ENCODE peak calls at places on chromosome 18, in eight cellular contexts. G is fibroblast of lung, L is body of pancreas, K is fibroblast of mammary gland, B is thoracic aorta, N is right atrium auricular region, F is cardiac muscle cell, T is osteoblast. U is an unnamed sample.

GRCh38 chr18:13930964-13931363 is 15.6 kb upstream of the MC2R start:
- DNase-seq in F (no peak), T (no peak), G (no peak), B (no peak), L (no peak), K (no peak), N (no peak), U (no peak)

GRCh38 chr18:36354989-36355388 is 57.5 kb downstream of the FHOD3 start:
- DNase-seq in K (peak; percentile 95), L (no peak), N (no peak), G (peak; percentile 78), T (peak; percentile 70), B (no peak), F (no peak), U (peak; percentile 91)

GRCh38 chr18:11666831-11667230 is 22.2 kb upstream of the GNAL start:
- DNase-seq in B (no peak), N (no peak), L (no peak), G (no peak), K (no peak), T (no peak), F (no peak), U (no peak)

GRCh38 chr18:60889442-60889841 is 443.8 kb upstream of the CDH20 start:
- DNase-seq in K (no peak), L (no peak), F (no peak), G (no peak), T (no peak), N (no peak), B (no peak), U (no peak)

GRCh38 chr18:40821596-40822243 is 1133.3 kb upstream of the PIK3C3 start:
- DNase-seq in B (no peak), K (no peak), G (no peak), T (no peak), L (no peak), N (no peak), F (no peak), U (no peak)

GRCh38 chr18:11052800-11053199 is 96.6 kb downstream of the PIEZO2 start:
- DNase-seq in K (peak; percentile 4), G (peak; percentile 41), N (no peak), T (no peak), L (peak; percentile 19), B (no peak), F (no peak), U (no peak)

GRCh38 chr18:48844271-48844670 is 106.5 kb downstream of the SMAD7 start:
- DNase-seq in N (no peak), K (no peak), B (no peak), T (no peak), L (no peak), G (no peak), F (no peak), U (no peak)

GRCh38 chr18:22169889-22170420 is 566 bp downstream of the GATA6 start:
- DNase-seq in F (peak; percentile 62), L (peak; percentile 58), G (no peak), N (no peak), T (peak; percentile 95), B (no peak), K (peak; percentile 42), U (no peak)

GRCh38 chr18:76564117-76564516 is 69.1 kb upstream of the ZNF516 start:
- DNase-seq in N (no peak), T (no peak), F (no peak), L (no peak), G (peak; percentile 89), B (no peak), K (peak; percentile 85), U (peak; percentile 78)

GRCh38 chr18:70293166-70293565 is 4.3 kb downstream of the SOCS6 start:
- DNase-seq in K (no peak), N (no peak), T (peak; percentile 73), B (no peak), F (no peak), L (no peak), G (no peak), U (no peak)

GRCh38 chr18:22639626-22640025 is 221.9 kb upstream of the CTAGE1 start:
- DNase-seq in L (no peak), T (no peak), F (no peak), B (no peak), G (peak; percentile 51), N (no peak), K (no peak), U (no peak)

GRCh38 chr18:35822431-35822830 is 150.0 kb upstream of the RMP24 start:
- DNase-seq in B (no peak), T (no peak), F (no peak), K (no peak), L (no peak), G (no peak), N (no peak), U (no peak)

GRCh38 chr18:1585881-1586488 is 681.3 kb downstream of the ADCYAP1 start:
- DNase-seq in N (no peak), B (no peak), K (peak; percentile 27), L (no peak), F (peak; percentile 49), G (peak; percentile 25), T (peak; percentile 47), U (no peak)

GRCh38 chr18:13218376-13219011 is at the start of gene LDLRAD4:
- DNase-seq in T (no peak), L (peak; percentile 46), F (peak; percentile 74), G (peak; percentile 22), K (no peak), B (no peak), N (peak; percentile 71), U (no peak)

GRCh38 chr18:41378628-41379027 is 576.4 kb upstream of the PIK3C3 start:
- DNase-seq in F (peak; percentile 39), T (no peak), B (no peak), L (no peak), N (no peak), K (peak; percentile 31), G (peak; percentile 56), U (peak; percentile 49)

GRCh38 chr18:22318745-22319407 is 98.8 kb downstream of the CTAGE1 start:
- DNase-seq in N (peak; percentile 86), B (no peak), F (no peak), T (no peak), K (peak; percentile 58), G (peak; percentile 47), L (no peak), U (peak; percentile 24)

GRCh38 chr18:63894367-63894766 is 6.9 kb downstream of the SERPINB2 start:
- DNase-seq in B (no peak), L (no peak), G (no peak), N (no peak), K (no peak), T (no peak), F (no peak), U (no peak)

DNA sequence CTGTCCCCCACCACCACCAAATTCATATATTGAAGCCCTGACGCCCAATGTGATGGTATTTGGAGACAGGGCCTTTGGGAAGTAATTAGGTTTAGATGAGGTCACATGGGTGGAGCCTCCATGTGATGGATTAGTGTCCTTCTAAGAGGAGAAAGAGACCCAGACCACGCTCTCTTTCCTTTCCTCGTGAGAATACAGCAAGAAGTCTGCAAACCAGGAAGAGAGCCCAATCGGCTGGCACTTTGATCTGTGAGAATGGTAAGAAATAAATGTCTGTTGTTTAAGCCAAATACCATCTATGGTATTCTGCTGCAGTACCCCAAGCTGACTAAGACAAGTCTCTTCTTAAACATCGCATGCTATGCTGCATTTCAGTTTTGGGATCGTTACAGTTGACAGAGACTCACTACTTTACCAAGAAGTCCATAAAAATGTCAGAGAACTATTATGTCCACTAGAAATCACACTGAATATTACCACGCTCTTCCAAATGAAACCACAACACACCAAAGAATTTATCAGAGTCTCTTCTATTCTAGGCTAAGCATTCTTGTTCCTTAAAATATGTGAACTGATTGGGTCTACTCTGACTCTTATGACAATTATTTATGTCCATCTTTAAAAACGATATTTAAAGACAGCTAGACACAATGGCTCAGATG is 48.5 kb downstream of the LPIN2 start:
- DNase-seq in B (no peak), G (peak; percentile 47), L (no peak), N (no peak), K (no peak), T (no peak), F (no peak), U (no peak)
- H3K4me3 ChIP-seq in B (no peak overlapping the region), G (no peak overlapping the region), L (no peak overlapping the region), N (no peak overlapping the region), K (no peak overlapping the region), T (no peak overlapping the region), F (no peak overlapping the region), U (no peak overlapping the region)

GRCh38 chr18:5787936-5788335 is 107.4 kb downstream of the TMEM200C start:
- DNase-seq in L (peak; percentile 15), N (no peak), K (no peak), B (no peak), G (no peak), F (no peak), T (no peak), U (no peak)
- TF ChIP-seq CTCF in L (no peak), N (no peak), K (no peak), B (no peak), G (no peak), F (no peak), T (no peak), U (no peak)

DNA sequence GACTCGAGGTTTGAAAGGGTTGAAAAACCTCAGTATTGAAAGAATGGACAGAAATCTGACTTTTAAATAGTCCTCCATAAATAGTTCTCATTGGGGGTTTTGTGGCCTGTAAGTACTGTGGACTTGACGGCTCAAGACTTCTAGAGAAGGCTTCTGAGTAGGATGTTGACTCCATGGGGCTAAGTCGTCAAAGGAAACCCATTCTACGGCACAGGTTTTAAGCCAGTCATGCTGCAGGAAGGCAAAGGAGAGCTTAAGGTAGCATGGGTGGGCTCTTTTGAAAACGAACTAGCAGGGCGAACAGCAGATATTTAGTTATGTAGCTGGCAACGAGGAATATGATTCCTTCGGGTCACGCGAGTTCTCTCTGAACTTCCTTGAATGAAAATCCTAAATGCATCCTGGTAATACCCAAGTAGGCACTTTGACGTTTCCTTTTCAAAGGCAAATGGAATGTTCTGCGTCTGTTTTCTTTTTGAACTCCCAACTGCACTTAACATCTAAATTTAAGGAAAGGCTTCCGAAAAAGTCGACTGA is 1.1 kb upstream of the NEDD4L start:
- DNase-seq in K (no peak), G (peak; percentile 6), F (no peak), N (no peak), L (no peak), B (no peak), T (peak; percentile 45), U (no peak)
- H3K4me3 ChIP-seq in K (peak overlapping the region; percentile 64), G (peak overlapping the region; percentile 82), F (peak overlapping the region; percentile 83), N (peak overlapping the region; percentile 86), L (peak overlapping the region; percentile 75), B (peak overlapping the region; percentile 86), T (peak overlapping the region; percentile 80), U (peak overlapping the region; percentile 78)

DNA sequence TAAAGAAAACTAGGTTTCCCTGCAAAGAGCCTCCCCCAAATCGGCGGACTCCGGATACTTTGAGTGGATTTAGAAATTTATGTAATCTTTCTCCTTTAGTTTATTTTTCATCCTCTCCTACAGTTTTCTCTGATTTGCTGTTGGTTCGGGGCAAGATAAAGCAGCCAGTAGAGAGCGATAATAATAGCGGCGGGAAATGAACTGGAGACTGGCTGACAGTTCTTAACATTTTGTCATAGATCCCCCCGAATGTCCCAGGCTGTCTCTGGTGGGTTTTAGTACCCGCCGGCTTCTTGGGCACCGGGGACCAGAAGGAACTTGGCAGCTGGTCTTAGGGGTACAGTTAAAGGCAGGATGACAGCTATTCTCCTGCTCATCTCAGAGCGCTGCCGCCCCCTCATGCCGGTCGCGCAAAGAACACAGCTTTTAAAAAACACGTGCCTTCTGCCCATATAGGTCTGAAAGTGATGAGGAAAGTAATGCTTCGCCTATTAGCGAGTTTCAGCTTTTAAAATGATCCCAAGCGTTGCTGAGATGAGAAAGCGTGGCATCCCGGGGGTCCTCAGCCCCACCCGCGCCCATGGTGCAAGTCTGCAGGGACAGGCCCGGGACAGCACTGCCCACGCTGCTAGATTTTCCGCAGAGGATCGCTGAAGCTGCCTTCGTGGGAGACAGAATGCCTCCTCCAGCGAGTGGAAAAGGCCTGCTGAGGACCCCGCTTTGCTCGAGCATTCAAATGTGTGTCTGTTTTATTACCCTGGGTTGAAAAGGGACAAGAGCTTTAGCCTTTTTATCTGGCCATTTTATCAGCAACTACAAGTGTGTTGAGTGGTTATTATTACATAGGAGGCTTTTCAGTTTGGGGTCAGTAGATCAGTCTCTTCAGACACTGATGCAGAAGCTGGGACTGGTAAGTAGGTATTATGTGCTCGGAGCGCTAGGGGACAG is 3.8 kb downstream of the ONECUT2 start:
- DNase-seq in B (no peak), F (no peak), T (no peak), N (no peak), G (no peak), L (no peak), K (no peak), U (no peak)
- TF ChIP-seq CTCF in B (no peak), F (no peak), T (no peak), N (no peak), G (no peak), L (no peak), K (no peak), U (no peak)

U was measured in foreskin fibroblast.